ENCODE peak calls at places on chromosomes 1 and 21, in nine cellular contexts. One of them, this sample, is unnamed.

GRCh38 chr1:157505481-157506272 is 46.6 kb downstream of the FCRL5 start:
- DNase-seq in SJCRH30: no peak
- DNase-seq in GM23338: peak
- DNase-seq in fibroblast of pulmonary artery: peak
- DNase-seq in right cardiac atrium: no peak
- DNase-seq in AG04450: peak
- DNase-seq in naive thymus-derived CD4-positive, alpha-beta T cell: peak
- DNase-seq in fibroblast of the aortic adventitia: peak
- DNase-seq in HAP-1: peak
- DNase-seq in this sample: peak

GRCh38 chr1:188022661-188023060 is 1193.9 kb downstream of the PLA2G4A start:
- DNase-seq in fibroblast of the aortic adventitia: no peak
- DNase-seq in SJCRH30: no peak
- DNase-seq in AG04450: no peak
- DNase-seq in GM23338: no peak
- DNase-seq in HAP-1: no peak
- DNase-seq in right cardiac atrium: no peak
- DNase-seq in naive thymus-derived CD4-positive, alpha-beta T cell: no peak
- DNase-seq in fibroblast of pulmonary artery: peak
- DNase-seq in this sample: no peak

GRCh38 chr1:73593379-73593778 is 604.6 kb downstream of the LRRIQ3 start:
- DNase-seq in HAP-1: no peak
- DNase-seq in fibroblast of the aortic adventitia: peak
- DNase-seq in right cardiac atrium: no peak
- DNase-seq in AG04450: peak
- DNase-seq in GM23338: peak
- DNase-seq in SJCRH30: peak
- DNase-seq in fibroblast of pulmonary artery: peak
- DNase-seq in naive thymus-derived CD4-positive, alpha-beta T cell: no peak
- DNase-seq in this sample: no peak

GRCh38 chr21:45613396-45613795 is 30.1 kb upstream of the PCBP3 start:
- DNase-seq in naive thymus-derived CD4-positive, alpha-beta T cell: no peak
- DNase-seq in right cardiac atrium: no peak
- DNase-seq in HAP-1: no peak
- DNase-seq in SJCRH30: no peak
- DNase-seq in fibroblast of pulmonary artery: no peak
- DNase-seq in fibroblast of the aortic adventitia: no peak
- DNase-seq in AG04450: no peak
- DNase-seq in GM23338: no peak
- DNase-seq in this sample: no peak

GRCh38 chr1:35509558-35509957 is 47.6 kb downstream of the KIAA0319L start:
- DNase-seq in fibroblast of the aortic adventitia: no peak
- DNase-seq in right cardiac atrium: no peak
- DNase-seq in HAP-1: no peak
- DNase-seq in GM23338: no peak
- DNase-seq in naive thymus-derived CD4-positive, alpha-beta T cell: no peak
- DNase-seq in AG04450: no peak
- DNase-seq in SJCRH30: no peak
- DNase-seq in fibroblast of pulmonary artery: no peak
- DNase-seq in this sample: no peak

GRCh38 chr1:61743432-61743705 is 1.1 kb downstream of the PATJ start:
- DNase-seq in AG04450: no peak
- DNase-seq in naive thymus-derived CD4-positive, alpha-beta T cell: no peak
- DNase-seq in HAP-1: no peak
- DNase-seq in right cardiac atrium: no peak
- DNase-seq in SJCRH30: no peak
- DNase-seq in GM23338: no peak
- DNase-seq in fibroblast of the aortic adventitia: peak
- DNase-seq in fibroblast of pulmonary artery: no peak
- DNase-seq in this sample: no peak

GRCh38 chr1:111624382-111624781 is 4.8 kb downstream of the RAP1A start:
- DNase-seq in AG04450: no peak
- DNase-seq in fibroblast of pulmonary artery: no peak
- DNase-seq in GM23338: no peak
- DNase-seq in HAP-1: no peak
- DNase-seq in naive thymus-derived CD4-positive, alpha-beta T cell: peak
- DNase-seq in fibroblast of the aortic adventitia: no peak
- DNase-seq in right cardiac atrium: no peak
- DNase-seq in SJCRH30: no peak
- DNase-seq in this sample: no peak

GRCh38 chr1:115107501-115108260 is 18.4 kb upstream of the TSPAN2 start:
- DNase-seq in SJCRH30: no peak
- DNase-seq in right cardiac atrium: no peak
- DNase-seq in HAP-1: no peak
- DNase-seq in fibroblast of pulmonary artery: peak
- DNase-seq in GM23338: no peak
- DNase-seq in AG04450: peak
- DNase-seq in naive thymus-derived CD4-positive, alpha-beta T cell: no peak
- DNase-seq in fibroblast of the aortic adventitia: peak
- DNase-seq in this sample: no peak

DNA sequence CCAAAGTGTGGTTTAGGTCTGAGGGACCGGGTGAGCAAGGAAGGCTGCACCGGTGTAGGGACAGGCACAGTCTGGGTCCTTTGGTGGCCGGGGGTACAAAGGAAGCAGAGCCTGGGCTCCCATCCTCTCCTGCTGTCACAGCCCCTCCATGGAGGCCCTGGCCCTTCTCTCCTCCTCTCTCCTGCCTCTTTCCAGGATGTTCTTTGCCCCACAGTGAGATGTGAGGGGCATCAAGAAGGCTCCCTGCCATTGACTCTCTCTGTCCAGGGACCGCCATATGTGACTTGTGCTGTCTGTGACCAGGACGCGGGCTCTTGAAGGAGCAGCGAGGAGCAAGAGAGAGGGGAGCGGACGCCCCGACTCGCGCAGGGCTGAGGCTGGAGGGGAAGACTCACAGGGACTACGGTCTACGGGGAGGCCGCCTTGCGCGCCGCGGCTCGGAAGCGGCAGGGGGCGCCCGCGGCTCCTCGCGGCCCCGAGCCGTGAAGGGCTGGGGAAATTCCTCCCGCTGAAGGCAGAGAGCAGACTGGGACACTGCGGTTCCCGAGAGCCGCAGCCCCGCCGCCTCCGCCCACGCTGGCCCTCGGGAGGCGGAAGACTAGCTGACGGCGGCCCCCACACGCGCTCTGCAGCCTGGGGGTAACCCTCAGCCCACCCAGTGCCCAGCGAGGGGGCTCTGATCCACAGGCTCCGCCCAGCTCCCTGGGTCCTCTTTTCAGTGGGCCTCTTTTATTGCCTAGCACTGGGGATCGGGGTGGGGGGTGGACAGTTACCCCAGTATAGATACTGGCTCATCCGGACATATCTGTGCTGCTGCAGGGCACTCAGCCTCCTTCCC is 40.8 kb downstream of the MAB21L3 start:
- DNase-seq in HAP-1: peak
- DNase-seq in right cardiac atrium: peak
- DNase-seq in GM23338: peak
- DNase-seq in naive thymus-derived CD4-positive, alpha-beta T cell: peak
- DNase-seq in SJCRH30: peak
- DNase-seq in AG04450: peak
- DNase-seq in fibroblast of the aortic adventitia: peak
- DNase-seq in fibroblast of pulmonary artery: peak
- DNase-seq in this sample: peak
- H3K4me3 ChIP-seq in HAP-1: peak
- H3K4me3 ChIP-seq in right cardiac atrium: peak
- H3K4me3 ChIP-seq in GM23338: peak
- H3K4me3 ChIP-seq in naive thymus-derived CD4-positive, alpha-beta T cell: peak
- H3K4me3 ChIP-seq in SJCRH30: peak
- H3K4me3 ChIP-seq in AG04450: peak
- H3K4me3 ChIP-seq in fibroblast of the aortic adventitia: peak
- H3K4me3 ChIP-seq in fibroblast of pulmonary artery: peak
- H3K4me3 ChIP-seq in this sample: peak

GRCh38 chr1:24189528-24189927 is 2.4 kb upstream of the IFNLR1 start:
- DNase-seq in fibroblast of pulmonary artery: no peak
- DNase-seq in GM23338: no peak
- DNase-seq in AG04450: no peak
- DNase-seq in HAP-1: no peak
- DNase-seq in SJCRH30: no peak
- DNase-seq in naive thymus-derived CD4-positive, alpha-beta T cell: no peak
- DNase-seq in right cardiac atrium: no peak
- DNase-seq in fibroblast of the aortic adventitia: no peak
- DNase-seq in this sample: no peak

GRCh38 chr1:24185056-24185455 is 2.0 kb downstream of the IFNLR1 start:
- DNase-seq in GM23338: no peak
- DNase-seq in AG04450: no peak
- DNase-seq in fibroblast of pulmonary artery: no peak
- DNase-seq in naive thymus-derived CD4-positive, alpha-beta T cell: no peak
- DNase-seq in SJCRH30: no peak
- DNase-seq in right cardiac atrium: no peak
- DNase-seq in fibroblast of the aortic adventitia: no peak
- DNase-seq in HAP-1: no peak
- DNase-seq in this sample: no peak

GRCh38 chr1:24186993-24187790 is at the start of gene IFNLR1:
- DNase-seq in fibroblast of the aortic adventitia: peak
- DNase-seq in GM23338: peak
- DNase-seq in SJCRH30: no peak
- DNase-seq in right cardiac atrium: peak
- DNase-seq in naive thymus-derived CD4-positive, alpha-beta T cell: peak
- DNase-seq in fibroblast of pulmonary artery: no peak
- DNase-seq in HAP-1: peak
- DNase-seq in AG04450: no peak
- DNase-seq in this sample: no peak

GRCh38 chr1:24186031-24186710 is 918 bp downstream of the IFNLR1 start:
- DNase-seq in SJCRH30: no peak
- DNase-seq in fibroblast of pulmonary artery: no peak
- DNase-seq in GM23338: no peak
- DNase-seq in fibroblast of the aortic adventitia: no peak
- DNase-seq in HAP-1: peak
- DNase-seq in right cardiac atrium: no peak
- DNase-seq in AG04450: no peak
- DNase-seq in naive thymus-derived CD4-positive, alpha-beta T cell: no peak
- DNase-seq in this sample: no peak

DNA sequence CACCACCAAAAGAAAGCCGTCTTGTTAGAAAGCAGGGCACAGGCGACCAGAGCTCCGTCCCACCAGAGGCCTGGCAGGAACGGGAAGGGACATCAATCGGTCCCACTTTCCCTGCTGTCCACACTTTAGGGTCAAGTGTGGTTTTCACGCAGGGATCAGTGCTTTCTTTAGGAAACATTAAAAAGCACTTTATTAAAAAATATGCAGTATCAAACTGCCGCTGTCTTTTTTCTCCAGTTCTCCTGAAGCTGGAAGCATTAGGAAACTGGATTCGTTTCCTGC is 437 bp downstream of the IFNLR1 start:
- DNase-seq in naive thymus-derived CD4-positive, alpha-beta T cell: no peak
- DNase-seq in right cardiac atrium: no peak
- DNase-seq in SJCRH30: no peak
- DNase-seq in HAP-1: no peak
- DNase-seq in fibroblast of pulmonary artery: no peak
- DNase-seq in fibroblast of the aortic adventitia: no peak
- DNase-seq in GM23338: no peak
- DNase-seq in AG04450: no peak
- DNase-seq in this sample: no peak
- H3K4me3 ChIP-seq in naive thymus-derived CD4-positive, alpha-beta T cell: peak
- H3K4me3 ChIP-seq in right cardiac atrium: peak
- H3K4me3 ChIP-seq in SJCRH30: no peak
- H3K4me3 ChIP-seq in HAP-1: peak
- H3K4me3 ChIP-seq in fibroblast of pulmonary artery: peak
- H3K4me3 ChIP-seq in fibroblast of the aortic adventitia: no peak
- H3K4me3 ChIP-seq in GM23338: peak
- H3K4me3 ChIP-seq in AG04450: no peak
- H3K4me3 ChIP-seq in this sample: peak

GRCh38 chr1:239723821-239724367 is 337.5 kb downstream of the CHRM3 start:
- DNase-seq in fibroblast of the aortic adventitia: no peak
- DNase-seq in fibroblast of pulmonary artery: no peak
- DNase-seq in GM23338: no peak
- DNase-seq in AG04450: no peak
- DNase-seq in naive thymus-derived CD4-positive, alpha-beta T cell: no peak
- DNase-seq in right cardiac atrium: no peak
- DNase-seq in HAP-1: no peak
- DNase-seq in SJCRH30: no peak
- DNase-seq in this sample: no peak

GRCh38 chr1:239725933-239726332 is 339.6 kb downstream of the CHRM3 start:
- DNase-seq in right cardiac atrium: no peak
- DNase-seq in fibroblast of pulmonary artery: no peak
- DNase-seq in AG04450: no peak
- DNase-seq in SJCRH30: no peak
- DNase-seq in GM23338: no peak
- DNase-seq in fibroblast of the aortic adventitia: no peak
- DNase-seq in HAP-1: peak
- DNase-seq in naive thymus-derived CD4-positive, alpha-beta T cell: no peak
- DNase-seq in this sample: no peak

GRCh38 chr1:239722080-239722479 is 335.7 kb downstream of the CHRM3 start:
- DNase-seq in GM23338: no peak
- DNase-seq in fibroblast of the aortic adventitia: no peak
- DNase-seq in right cardiac atrium: no peak
- DNase-seq in AG04450: no peak
- DNase-seq in HAP-1: no peak
- DNase-seq in naive thymus-derived CD4-positive, alpha-beta T cell: no peak
- DNase-seq in fibroblast of pulmonary artery: no peak
- DNase-seq in SJCRH30: no peak
- DNase-seq in this sample: no peak

GRCh38 chr1:239730378-239730777 is 344.0 kb downstream of the CHRM3 start:
- DNase-seq in HAP-1: no peak
- DNase-seq in fibroblast of the aortic adventitia: no peak
- DNase-seq in SJCRH30: no peak
- DNase-seq in GM23338: no peak
- DNase-seq in AG04450: no peak
- DNase-seq in naive thymus-derived CD4-positive, alpha-beta T cell: no peak
- DNase-seq in fibroblast of pulmonary artery: no peak
- DNase-seq in right cardiac atrium: no peak
- DNase-seq in this sample: no peak

DNA sequence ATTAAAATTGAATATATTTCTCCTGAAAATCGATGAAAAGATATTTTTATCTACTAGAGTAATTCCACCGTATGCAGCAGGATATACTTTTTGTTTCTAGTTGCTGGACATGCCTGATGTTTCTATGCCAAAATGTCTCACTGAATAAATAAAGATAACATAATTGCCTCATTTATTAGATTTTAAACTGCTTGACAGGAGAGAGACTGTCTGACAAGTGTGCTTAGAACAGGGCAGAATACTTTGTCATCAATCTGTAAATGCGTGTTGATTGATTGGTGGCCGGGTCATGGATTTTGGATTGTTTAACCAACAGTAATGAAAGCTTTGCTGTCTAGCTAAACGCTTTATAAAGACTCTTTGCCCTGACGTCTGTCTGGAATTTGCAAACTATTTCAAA is 339.0 kb downstream of the CHRM3 start:
- DNase-seq in SJCRH30: no peak
- DNase-seq in GM23338: no peak
- DNase-seq in fibroblast of pulmonary artery: no peak
- DNase-seq in AG04450: no peak
- DNase-seq in fibroblast of the aortic adventitia: no peak
- DNase-seq in naive thymus-derived CD4-positive, alpha-beta T cell: no peak
- DNase-seq in right cardiac atrium: no peak
- DNase-seq in HAP-1: no peak
- DNase-seq in this sample: no peak
- H3K4me3 ChIP-seq in SJCRH30: no peak
- H3K4me3 ChIP-seq in GM23338: no peak
- H3K4me3 ChIP-seq in fibroblast of pulmonary artery: no peak
- H3K4me3 ChIP-seq in AG04450: no peak
- H3K4me3 ChIP-seq in fibroblast of the aortic adventitia: no peak
- H3K4me3 ChIP-seq in naive thymus-derived CD4-positive, alpha-beta T cell: no peak
- H3K4me3 ChIP-seq in right cardiac atrium: no peak
- H3K4me3 ChIP-seq in HAP-1: no peak
- H3K4me3 ChIP-seq in this sample: no peak

GRCh38 chr1:9759939-9760338 is 63.8 kb downstream of the CLSTN1 start:
- DNase-seq in fibroblast of the aortic adventitia: no peak
- DNase-seq in SJCRH30: no peak
- DNase-seq in GM23338: no peak
- DNase-seq in fibroblast of pulmonary artery: no peak
- DNase-seq in right cardiac atrium: no peak
- DNase-seq in HAP-1: no peak
- DNase-seq in naive thymus-derived CD4-positive, alpha-beta T cell: no peak
- DNase-seq in AG04450: no peak
- DNase-seq in this sample: no peak
- H3K4me3 ChIP-seq in fibroblast of the aortic adventitia: no peak
- H3K4me3 ChIP-seq in SJCRH30: no peak
- H3K4me3 ChIP-seq in GM23338: no peak
- H3K4me3 ChIP-seq in fibroblast of pulmonary artery: no peak
- H3K4me3 ChIP-seq in right cardiac atrium: no peak
- H3K4me3 ChIP-seq in HAP-1: no peak
- H3K4me3 ChIP-seq in naive thymus-derived CD4-positive, alpha-beta T cell: no peak
- H3K4me3 ChIP-seq in AG04450: no peak
- H3K4me3 ChIP-seq in this sample: no peak